ENCODE peak calls at places on chromosomes 5 and 9, in eight cellular contexts. One of them, this sample, is unnamed.

GRCh38 chr5:96699186-96699820 is 37.1 kb downstream of the CAST start:
- DNase-seq in tibial nerve: no peak
- DNase-seq in GM23248: peak; percentile 40
- DNase-seq in keratinocyte: no peak
- DNase-seq in stomach: no peak
- DNase-seq in esophagus squamous epithelium: no peak
- DNase-seq in neuronal stem cell: no peak
- DNase-seq in K562: peak; percentile 56
- DNase-seq in this sample: no peak

GRCh38 chr9:93669116-93669957 is 93.0 kb downstream of the PHF2 start:
- DNase-seq in GM23248: peak; percentile 32
- DNase-seq in tibial nerve: no peak
- DNase-seq in K562: no peak
- DNase-seq in stomach: peak; percentile 21
- DNase-seq in keratinocyte: no peak
- DNase-seq in esophagus squamous epithelium: no peak
- DNase-seq in neuronal stem cell: no peak
- DNase-seq in this sample: no peak

GRCh38 chr5:154962494-154962893 is 21.6 kb downstream of the MRPL22 start:
- DNase-seq in esophagus squamous epithelium: no peak
- DNase-seq in K562: no peak
- DNase-seq in neuronal stem cell: no peak
- DNase-seq in tibial nerve: no peak
- DNase-seq in keratinocyte: peak; percentile 52
- DNase-seq in stomach: no peak
- DNase-seq in GM23248: peak; percentile 59
- DNase-seq in this sample: no peak

GRCh38 chr5:135013947-135014570 is 20.0 kb downstream of the PITX1 start:
- DNase-seq in stomach: peak; percentile 81
- DNase-seq in keratinocyte: no peak
- DNase-seq in tibial nerve: no peak
- DNase-seq in esophagus squamous epithelium: no peak
- DNase-seq in K562: no peak
- DNase-seq in GM23248: peak; percentile 49
- DNase-seq in neuronal stem cell: no peak
- DNase-seq in this sample: no peak

GRCh38 chr9:89436963-89437625 is 60.8 kb downstream of the SEMA4D start:
- DNase-seq in esophagus squamous epithelium: peak; percentile 23
- DNase-seq in tibial nerve: no peak
- DNase-seq in stomach: peak; percentile 84
- DNase-seq in GM23248: no peak
- DNase-seq in K562: no peak
- DNase-seq in keratinocyte: no peak
- DNase-seq in neuronal stem cell: no peak
- DNase-seq in this sample: peak; percentile 32

GRCh38 chr5:60487885-60488425 is 212.0 kb downstream of the DEPDC1B start:
- DNase-seq in stomach: peak; percentile 74
- DNase-seq in GM23248: peak; percentile 13
- DNase-seq in neuronal stem cell: no peak
- DNase-seq in esophagus squamous epithelium: no peak
- DNase-seq in tibial nerve: no peak
- DNase-seq in K562: no peak
- DNase-seq in keratinocyte: peak; percentile 32
- DNase-seq in this sample: no peak

GRCh38 chr9:82665324-82665723 is 397.6 kb downstream of the RASEF start:
- DNase-seq in neuronal stem cell: no peak
- DNase-seq in esophagus squamous epithelium: no peak
- DNase-seq in GM23248: no peak
- DNase-seq in keratinocyte: no peak
- DNase-seq in tibial nerve: no peak
- DNase-seq in stomach: no peak
- DNase-seq in K562: no peak
- DNase-seq in this sample: no peak

GRCh38 chr9:122252796-122253195 is 11.8 kb downstream of the RBM18 start:
- DNase-seq in keratinocyte: no peak
- DNase-seq in neuronal stem cell: no peak
- DNase-seq in esophagus squamous epithelium: no peak
- DNase-seq in stomach: no peak
- DNase-seq in K562: no peak
- DNase-seq in tibial nerve: no peak
- DNase-seq in GM23248: no peak
- DNase-seq in this sample: no peak

GRCh38 chr9:104826911-104827310 is 63.0 kb downstream of the NIPSNAP3B start:
- DNase-seq in GM23248: no peak
- DNase-seq in keratinocyte: no peak
- DNase-seq in tibial nerve: no peak
- DNase-seq in neuronal stem cell: no peak
- DNase-seq in K562: no peak
- DNase-seq in esophagus squamous epithelium: no peak
- DNase-seq in stomach: no peak
- DNase-seq in this sample: no peak

GRCh38 chr9:132171702-132172101 is 9.8 kb downstream of the NTNG2 start:
- DNase-seq in tibial nerve: no peak
- DNase-seq in keratinocyte: no peak
- DNase-seq in K562: no peak
- DNase-seq in esophagus squamous epithelium: no peak
- DNase-seq in GM23248: no peak
- DNase-seq in neuronal stem cell: no peak
- DNase-seq in stomach: no peak
- DNase-seq in this sample: no peak
- H3K9me3 ChIP-seq in tibial nerve: no peaks in the 10 kb centered on the region
- H3K9me3 ChIP-seq in keratinocyte: no peaks in the 10 kb centered on the region
- H3K9me3 ChIP-seq in K562: no peaks in the 10 kb centered on the region
- H3K9me3 ChIP-seq in esophagus squamous epithelium: no peaks in the 10 kb centered on the region
- H3K9me3 ChIP-seq in GM23248: no peaks in the 10 kb centered on the region
- H3K9me3 ChIP-seq in neuronal stem cell: no peaks in the 10 kb centered on the region
- H3K9me3 ChIP-seq in stomach: no peaks in the 10 kb centered on the region
- H3K9me3 ChIP-seq in this sample: no peaks in the 10 kb centered on the region

GRCh38 chr9:137397675-137398423 is 25.1 kb downstream of the EXD3 start:
- DNase-seq in K562: no peak
- DNase-seq in tibial nerve: no peak
- DNase-seq in GM23248: no peak
- DNase-seq in neuronal stem cell: no peak
- DNase-seq in stomach: no peak
- DNase-seq in esophagus squamous epithelium: no peak
- DNase-seq in keratinocyte: no peak
- DNase-seq in this sample: no peak
- H3K9me3 ChIP-seq in K562: peaks cover 6% of the 10 kb centered on the region
- H3K9me3 ChIP-seq in tibial nerve: no peaks in the 10 kb centered on the region
- H3K9me3 ChIP-seq in GM23248: no peaks in the 10 kb centered on the region
- H3K9me3 ChIP-seq in neuronal stem cell: peaks cover 6% of the 10 kb centered on the region
- H3K9me3 ChIP-seq in stomach: no peaks in the 10 kb centered on the region
- H3K9me3 ChIP-seq in esophagus squamous epithelium: no peaks in the 10 kb centered on the region
- H3K9me3 ChIP-seq in keratinocyte: no peaks in the 10 kb centered on the region
- H3K9me3 ChIP-seq in this sample: no peaks in the 10 kb centered on the region

GRCh38 chr9:16385590-16386578 is 484.6 kb downstream of the BNC2 start:
- DNase-seq in esophagus squamous epithelium: no peak
- DNase-seq in tibial nerve: peak; percentile 56
- DNase-seq in stomach: no peak
- DNase-seq in GM23248: peak; percentile 86
- DNase-seq in neuronal stem cell: no peak
- DNase-seq in K562: no peak
- DNase-seq in keratinocyte: no peak
- DNase-seq in this sample: no peak

GRCh38 chr9:16387382-16387781 is 483.1 kb downstream of the BNC2 start:
- DNase-seq in stomach: no peak
- DNase-seq in keratinocyte: no peak
- DNase-seq in esophagus squamous epithelium: no peak
- DNase-seq in tibial nerve: no peak
- DNase-seq in K562: no peak
- DNase-seq in GM23248: peak; percentile 39
- DNase-seq in neuronal stem cell: no peak
- DNase-seq in this sample: no peak

GRCh38 chr9:16384993-16385392 is 485.5 kb downstream of the BNC2 start:
- DNase-seq in keratinocyte: no peak
- DNase-seq in esophagus squamous epithelium: no peak
- DNase-seq in tibial nerve: no peak
- DNase-seq in GM23248: no peak
- DNase-seq in neuronal stem cell: no peak
- DNase-seq in stomach: no peak
- DNase-seq in K562: no peak
- DNase-seq in this sample: no peak

DNA sequence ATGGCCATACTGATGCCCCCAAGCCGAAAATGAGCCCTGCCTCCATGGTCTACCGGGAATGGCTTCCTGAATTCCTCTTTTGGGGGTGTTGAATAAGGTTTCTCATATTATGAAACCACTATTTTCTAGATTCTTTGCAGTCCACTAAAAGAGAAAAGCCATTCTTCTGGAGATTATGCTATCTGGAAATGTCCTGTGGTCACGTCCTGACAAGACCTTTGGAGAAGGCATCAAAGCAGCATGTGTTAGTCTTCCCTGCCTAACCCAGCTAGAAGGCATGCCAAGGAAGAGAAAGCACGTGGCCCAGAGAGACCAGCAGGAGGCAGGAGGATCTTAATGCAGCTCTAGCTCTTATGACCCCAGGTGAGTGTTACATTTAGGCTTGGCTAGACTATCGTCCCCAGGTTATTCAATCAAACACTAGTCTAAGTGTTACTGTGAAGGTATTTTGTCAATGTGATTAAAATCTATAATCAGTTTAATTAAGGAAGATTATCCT is 483.8 kb downstream of the BNC2 start:
- DNase-seq in neuronal stem cell: no peak
- DNase-seq in K562: no peak
- DNase-seq in esophagus squamous epithelium: no peak
- DNase-seq in GM23248: no peak
- DNase-seq in tibial nerve: no peak
- DNase-seq in keratinocyte: no peak
- DNase-seq in stomach: no peak
- DNase-seq in this sample: no peak
- H3K9me3 ChIP-seq in neuronal stem cell: no peaks in the 10 kb centered on the region
- H3K9me3 ChIP-seq in K562: no peaks in the 10 kb centered on the region
- H3K9me3 ChIP-seq in esophagus squamous epithelium: no peaks in the 10 kb centered on the region
- H3K9me3 ChIP-seq in GM23248: no peaks in the 10 kb centered on the region
- H3K9me3 ChIP-seq in tibial nerve: no peaks in the 10 kb centered on the region
- H3K9me3 ChIP-seq in keratinocyte: no peaks in the 10 kb centered on the region
- H3K9me3 ChIP-seq in stomach: no peaks in the 10 kb centered on the region
- H3K9me3 ChIP-seq in this sample: no peaks in the 10 kb centered on the region

DNA sequence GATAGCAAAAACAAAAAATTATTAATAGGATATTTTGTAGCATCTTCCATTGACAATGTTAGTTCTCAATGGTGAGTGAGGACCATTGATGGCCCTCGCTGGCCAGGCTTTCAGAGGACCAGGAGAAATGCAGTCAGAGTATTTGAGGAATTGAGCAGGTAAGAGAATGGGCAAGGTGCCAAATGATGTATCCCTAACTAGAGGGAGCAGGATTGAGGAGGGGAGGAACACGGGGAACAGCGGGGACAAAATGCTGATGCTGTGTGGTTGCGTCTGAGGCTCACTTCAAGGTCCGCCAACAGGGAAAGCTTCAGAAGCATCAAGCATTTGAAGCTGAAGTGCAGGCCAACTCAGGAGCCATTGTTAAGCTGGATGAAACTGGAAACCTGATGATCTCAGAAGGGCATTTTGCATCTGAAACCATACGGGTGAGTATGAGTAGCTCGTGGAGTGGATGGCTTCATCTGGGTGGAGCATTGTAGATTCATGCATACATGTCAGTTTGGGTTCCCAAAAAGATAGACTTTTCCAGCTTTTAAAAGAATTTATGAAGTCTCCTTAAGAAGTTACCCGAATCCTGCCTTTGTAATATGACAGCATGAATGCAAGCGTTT is 16.2 kb downstream of the SPTAN1 start:
- DNase-seq in keratinocyte: no peak
- DNase-seq in stomach: no peak
- DNase-seq in esophagus squamous epithelium: no peak
- DNase-seq in K562: no peak
- DNase-seq in tibial nerve: no peak
- DNase-seq in neuronal stem cell: no peak
- DNase-seq in GM23248: peak; percentile 46
- DNase-seq in this sample: no peak
- H3K9me3 ChIP-seq in keratinocyte: no peaks in the 10 kb centered on the region
- H3K9me3 ChIP-seq in stomach: no peaks in the 10 kb centered on the region
- H3K9me3 ChIP-seq in esophagus squamous epithelium: no peaks in the 10 kb centered on the region
- H3K9me3 ChIP-seq in K562: no peaks in the 10 kb centered on the region
- H3K9me3 ChIP-seq in tibial nerve: no peaks in the 10 kb centered on the region
- H3K9me3 ChIP-seq in neuronal stem cell: no peaks in the 10 kb centered on the region
- H3K9me3 ChIP-seq in GM23248: no peaks in the 10 kb centered on the region
- H3K9me3 ChIP-seq in this sample: no peaks in the 10 kb centered on the region

DNA sequence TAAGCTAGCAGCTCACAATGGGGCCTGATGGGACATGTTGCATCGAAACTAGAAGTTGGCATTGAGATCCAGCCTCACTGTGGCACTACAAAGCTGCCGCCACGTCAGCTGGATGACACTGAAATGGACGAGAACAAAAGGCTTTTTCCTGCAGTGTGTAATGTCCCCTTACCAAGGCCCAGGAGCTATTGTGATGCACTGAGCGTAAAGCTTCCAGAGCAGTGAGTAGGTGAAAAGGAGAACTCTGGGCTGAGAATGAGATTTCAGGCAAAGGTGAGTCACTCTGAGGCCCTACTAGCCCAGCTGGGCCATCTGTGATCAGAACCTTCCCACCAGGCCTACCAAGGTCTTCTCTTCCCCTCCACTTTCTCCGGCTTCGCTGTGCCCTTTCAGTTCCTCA is 528.1 kb upstream of the KLF4 start:
- DNase-seq in stomach: no peak
- DNase-seq in tibial nerve: no peak
- DNase-seq in keratinocyte: no peak
- DNase-seq in esophagus squamous epithelium: no peak
- DNase-seq in K562: no peak
- DNase-seq in GM23248: no peak
- DNase-seq in neuronal stem cell: peak; percentile 27
- DNase-seq in this sample: no peak
- H3K9me3 ChIP-seq in stomach: no peaks in the 10 kb centered on the region
- H3K9me3 ChIP-seq in tibial nerve: no peaks in the 10 kb centered on the region
- H3K9me3 ChIP-seq in keratinocyte: no peaks in the 10 kb centered on the region
- H3K9me3 ChIP-seq in esophagus squamous epithelium: no peaks in the 10 kb centered on the region
- H3K9me3 ChIP-seq in K562: no peaks in the 10 kb centered on the region
- H3K9me3 ChIP-seq in GM23248: no peaks in the 10 kb centered on the region
- H3K9me3 ChIP-seq in neuronal stem cell: no peaks in the 10 kb centered on the region
- H3K9me3 ChIP-seq in this sample: no peaks in the 10 kb centered on the region

DNA sequence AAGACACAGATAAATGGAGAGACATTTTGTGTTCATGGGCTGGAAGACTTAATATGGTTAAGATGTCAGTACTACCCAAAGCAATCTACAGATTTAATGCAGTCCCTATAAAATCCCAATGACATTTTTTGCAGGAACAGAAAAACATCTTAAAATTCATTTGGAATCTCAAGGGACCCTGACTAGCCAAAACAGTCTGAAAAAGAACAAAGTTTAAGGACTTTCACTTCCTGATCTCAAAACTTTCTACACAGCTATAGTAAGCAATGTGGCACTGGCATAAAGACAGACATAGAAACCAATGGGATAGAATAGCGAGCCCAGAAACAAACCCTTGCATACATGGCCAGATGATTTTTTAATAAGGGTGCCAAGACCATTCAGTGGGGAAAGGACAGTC is 9.7 kb upstream of the CAMSAP1 start:
- DNase-seq in GM23248: no peak
- DNase-seq in neuronal stem cell: no peak
- DNase-seq in tibial nerve: no peak
- DNase-seq in esophagus squamous epithelium: no peak
- DNase-seq in stomach: no peak
- DNase-seq in K562: no peak
- DNase-seq in keratinocyte: no peak
- DNase-seq in this sample: no peak
- H3K9me3 ChIP-seq in GM23248: peaks cover 3% of the 10 kb centered on the region
- H3K9me3 ChIP-seq in neuronal stem cell: peaks cover 65% of the 10 kb centered on the region
- H3K9me3 ChIP-seq in tibial nerve: no peaks in the 10 kb centered on the region
- H3K9me3 ChIP-seq in esophagus squamous epithelium: peaks cover 68% of the 10 kb centered on the region
- H3K9me3 ChIP-seq in stomach: peaks cover 78% of the 10 kb centered on the region
- H3K9me3 ChIP-seq in K562: peaks cover 27% of the 10 kb centered on the region
- H3K9me3 ChIP-seq in keratinocyte: peaks cover 23% of the 10 kb centered on the region
- H3K9me3 ChIP-seq in this sample: peaks cover 15% of the 10 kb centered on the region

This sample was measured in T-helper 17 cell.